ENCODE peak calls at places on chromosomes 4 and X, in seven cellular contexts. One of them, this sample, is unnamed. For H3K4me1, the result is how much of the 10 kb centered on the place peaks cover.

GRCh38 chr4:178577933-178578332 is 1135.7 kb upstream of the AGA start:
- DNase-seq in GM23248: no peak
- DNase-seq in mammary epithelial cell: no peak
- DNase-seq in K562: no peak
- DNase-seq in DND-41: no peak
- DNase-seq in neuronal stem cell: no peak
- DNase-seq in IMR-90: no peak
- DNase-seq in this sample: no peak

GRCh38 chr4:69936566-69936965 is 5.7 kb downstream of the CSN1S1 start:
- DNase-seq in GM23248: peak
- DNase-seq in mammary epithelial cell: no peak
- DNase-seq in K562: no peak
- DNase-seq in DND-41: no peak
- DNase-seq in neuronal stem cell: no peak
- DNase-seq in IMR-90: no peak
- DNase-seq in this sample: no peak

GRCh38 chrX:52280812-52281211 is 88.0 kb upstream of the XAGE2 start:
- DNase-seq in GM23248: no peak
- DNase-seq in mammary epithelial cell: no peak
- DNase-seq in K562: no peak
- DNase-seq in DND-41: no peak
- DNase-seq in neuronal stem cell: no peak
- DNase-seq in IMR-90: no peak
- DNase-seq in this sample: no peak

GRCh38 chr4:146165840-146166239 is 9.7 kb upstream of the LSM6 start:
- DNase-seq in GM23248: peak
- DNase-seq in mammary epithelial cell: peak
- DNase-seq in K562: no peak
- DNase-seq in DND-41: no peak
- DNase-seq in neuronal stem cell: no peak
- DNase-seq in IMR-90: peak
- DNase-seq in this sample: peak

GRCh38 chr4:109560687-109561452 is 824 bp downstream of the MCUB start:
- DNase-seq in GM23248: peak
- DNase-seq in mammary epithelial cell: peak
- DNase-seq in K562: peak
- DNase-seq in DND-41: peak
- DNase-seq in neuronal stem cell: peak
- DNase-seq in IMR-90: peak
- DNase-seq in this sample: no peak

GRCh38 chr4:20764353-20764752 is 64.1 kb downstream of the PACRGL start:
- DNase-seq in GM23248: peak
- DNase-seq in mammary epithelial cell: peak
- DNase-seq in K562: no peak
- DNase-seq in DND-41: no peak
- DNase-seq in neuronal stem cell: no peak
- DNase-seq in IMR-90: peak
- DNase-seq in this sample: no peak

GRCh38 chrX:122943918-122944317 is 240.2 kb upstream of the GRIA3 start:
- DNase-seq in GM23248: peak
- DNase-seq in mammary epithelial cell: peak
- DNase-seq in K562: no peak
- DNase-seq in DND-41: no peak
- DNase-seq in neuronal stem cell: no peak
- DNase-seq in IMR-90: no peak
- DNase-seq in this sample: no peak

GRCh38 chr4:931960-932712 is at the start of the genes GAK and TMEM175:
- DNase-seq in GM23248: peak
- DNase-seq in mammary epithelial cell: peak
- DNase-seq in K562: peak
- DNase-seq in DND-41: peak
- DNase-seq in neuronal stem cell: peak
- DNase-seq in IMR-90: peak
- DNase-seq in this sample: peak

GRCh38 chr4:103802766-103803165 is 83.0 kb upstream of the TACR3 start:
- DNase-seq in GM23248: no peak
- DNase-seq in mammary epithelial cell: no peak
- DNase-seq in K562: no peak
- DNase-seq in DND-41: no peak
- DNase-seq in neuronal stem cell: no peak
- DNase-seq in IMR-90: no peak
- DNase-seq in this sample: no peak

GRCh38 chr4:40736910-40737309 is 12.8 kb upstream of the NSUN7 start:
- DNase-seq in GM23248: peak
- DNase-seq in mammary epithelial cell: peak
- DNase-seq in K562: peak
- DNase-seq in DND-41: no peak
- DNase-seq in neuronal stem cell: no peak
- DNase-seq in IMR-90: peak
- DNase-seq in this sample: no peak

GRCh38 chr4:54897590-54897989 is 227.8 kb downstream of the KDR start:
- DNase-seq in GM23248: no peak
- DNase-seq in mammary epithelial cell: no peak
- DNase-seq in K562: no peak
- DNase-seq in DND-41: no peak
- DNase-seq in neuronal stem cell: no peak
- DNase-seq in IMR-90: peak
- DNase-seq in this sample: no peak

GRCh38 chrX:13051529-13052172 is 7.2 kb upstream of the FAM9C start:
- DNase-seq in GM23248: no peak
- DNase-seq in mammary epithelial cell: no peak
- DNase-seq in K562: no peak
- DNase-seq in DND-41: peak
- DNase-seq in neuronal stem cell: no peak
- DNase-seq in IMR-90: no peak
- DNase-seq in this sample: no peak

GRCh38 chrX:134631404-134632346 is 26.6 kb downstream of the PLAC1 start:
- DNase-seq in GM23248: peak
- DNase-seq in mammary epithelial cell: no peak
- DNase-seq in K562: no peak
- DNase-seq in DND-41: no peak
- DNase-seq in neuronal stem cell: no peak
- DNase-seq in IMR-90: peak
- DNase-seq in this sample: no peak

GRCh38 chrX:40104649-40105015 is 6.9 kb upstream of the BCOR start:
- DNase-seq in GM23248: peak
- DNase-seq in mammary epithelial cell: peak
- DNase-seq in K562: no peak
- DNase-seq in DND-41: no peak
- DNase-seq in neuronal stem cell: no peak
- DNase-seq in IMR-90: peak
- DNase-seq in this sample: no peak

GRCh38 chrX:132749406-132749805 is 209.0 kb downstream of the HS6ST2 start:
- DNase-seq in GM23248: no peak
- DNase-seq in mammary epithelial cell: no peak
- DNase-seq in K562: no peak
- DNase-seq in DND-41: no peak
- DNase-seq in neuronal stem cell: no peak
- DNase-seq in IMR-90: no peak
- DNase-seq in this sample: no peak

GRCh38 chr4:89878611-89879010 is 16.0 kb upstream of the MMRN1 start:
- DNase-seq in GM23248: peak
- DNase-seq in mammary epithelial cell: no peak
- DNase-seq in K562: no peak
- DNase-seq in DND-41: no peak
- DNase-seq in neuronal stem cell: no peak
- DNase-seq in IMR-90: no peak
- DNase-seq in this sample: no peak

GRCh38 chr4:121791481-121791880 is 9.6 kb upstream of the EXOSC9 start:
- DNase-seq in GM23248: peak
- DNase-seq in mammary epithelial cell: peak
- DNase-seq in K562: no peak
- DNase-seq in DND-41: no peak
- DNase-seq in neuronal stem cell: no peak
- DNase-seq in IMR-90: peak
- DNase-seq in this sample: no peak

GRCh38 chrX:155889328-155889727 is 8.2 kb downstream of the VAMP7 start:
- DNase-seq in GM23248: no peak
- DNase-seq in mammary epithelial cell: no peak
- DNase-seq in K562: no peak
- DNase-seq in DND-41: no peak
- DNase-seq in neuronal stem cell: no peak
- DNase-seq in IMR-90: no peak
- DNase-seq in this sample: no peak

DNA sequence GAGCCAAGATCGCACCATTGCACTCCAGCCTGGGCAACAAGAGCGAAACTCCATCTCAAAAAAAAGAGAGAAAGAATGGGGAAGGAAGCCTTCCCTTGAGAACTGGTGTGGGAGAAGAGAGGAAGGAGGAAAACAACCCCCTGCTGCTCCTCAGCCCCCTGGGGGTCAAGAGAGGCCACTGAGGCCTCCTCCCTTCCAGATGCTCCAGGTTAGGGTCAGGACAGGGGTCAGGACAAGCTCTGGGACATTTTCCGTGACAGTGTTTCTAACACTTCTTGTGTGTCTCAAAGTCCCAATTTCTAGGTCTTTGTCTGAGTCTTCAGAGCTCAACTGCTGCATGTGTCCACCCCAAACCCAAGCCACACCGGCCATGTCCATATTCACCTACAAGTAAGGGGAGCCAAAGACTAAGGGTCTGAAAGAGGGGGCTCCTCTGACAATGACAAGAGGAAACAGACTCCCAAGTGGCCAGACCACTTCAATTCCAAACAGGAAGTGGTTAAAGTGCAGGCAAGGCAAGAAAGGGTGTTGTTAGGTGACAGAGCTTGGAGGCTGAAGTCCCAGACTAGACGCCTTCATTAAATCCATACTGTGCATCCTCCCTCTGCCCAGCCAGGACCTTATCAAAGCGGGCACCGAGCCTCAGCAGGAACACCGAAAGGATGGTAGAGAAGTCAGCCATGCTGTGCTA is 8.3 kb downstream of the L1CAM start:
- DNase-seq in GM23248: no peak
- DNase-seq in mammary epithelial cell: no peak
- DNase-seq in K562: no peak
- DNase-seq in DND-41: no peak
- DNase-seq in neuronal stem cell: no peak
- DNase-seq in IMR-90: no peak
- DNase-seq in this sample: no peak
- H3K4me1 ChIP-seq in GM23248: under half
- H3K4me1 ChIP-seq in mammary epithelial cell: under half
- H3K4me1 ChIP-seq in K562: under half
- H3K4me1 ChIP-seq in DND-41: under half
- H3K4me1 ChIP-seq in neuronal stem cell: half or more
- H3K4me1 ChIP-seq in IMR-90: under half
- H3K4me1 ChIP-seq in this sample: under half

GRCh38 chr4:173314715-173315114 is 19.4 kb downstream of the HMGB2 start:
- DNase-seq in GM23248: no peak
- DNase-seq in mammary epithelial cell: no peak
- DNase-seq in K562: no peak
- DNase-seq in DND-41: no peak
- DNase-seq in neuronal stem cell: no peak
- DNase-seq in IMR-90: no peak
- DNase-seq in this sample: no peak

GRCh38 chr4:173319696-173320095 is 14.5 kb downstream of the HMGB2 start:
- DNase-seq in GM23248: peak
- DNase-seq in mammary epithelial cell: no peak
- DNase-seq in K562: no peak
- DNase-seq in DND-41: no peak
- DNase-seq in neuronal stem cell: no peak
- DNase-seq in IMR-90: peak
- DNase-seq in this sample: no peak

GRCh38 chr4:173316060-173316459 is 18.1 kb downstream of the HMGB2 start:
- DNase-seq in GM23248: no peak
- DNase-seq in mammary epithelial cell: no peak
- DNase-seq in K562: no peak
- DNase-seq in DND-41: no peak
- DNase-seq in neuronal stem cell: no peak
- DNase-seq in IMR-90: no peak
- DNase-seq in this sample: no peak

GRCh38 chr4:173317003-173317402 is 17.2 kb downstream of the HMGB2 start:
- DNase-seq in GM23248: peak
- DNase-seq in mammary epithelial cell: no peak
- DNase-seq in K562: peak
- DNase-seq in DND-41: peak
- DNase-seq in neuronal stem cell: no peak
- DNase-seq in IMR-90: no peak
- DNase-seq in this sample: no peak

DNA sequence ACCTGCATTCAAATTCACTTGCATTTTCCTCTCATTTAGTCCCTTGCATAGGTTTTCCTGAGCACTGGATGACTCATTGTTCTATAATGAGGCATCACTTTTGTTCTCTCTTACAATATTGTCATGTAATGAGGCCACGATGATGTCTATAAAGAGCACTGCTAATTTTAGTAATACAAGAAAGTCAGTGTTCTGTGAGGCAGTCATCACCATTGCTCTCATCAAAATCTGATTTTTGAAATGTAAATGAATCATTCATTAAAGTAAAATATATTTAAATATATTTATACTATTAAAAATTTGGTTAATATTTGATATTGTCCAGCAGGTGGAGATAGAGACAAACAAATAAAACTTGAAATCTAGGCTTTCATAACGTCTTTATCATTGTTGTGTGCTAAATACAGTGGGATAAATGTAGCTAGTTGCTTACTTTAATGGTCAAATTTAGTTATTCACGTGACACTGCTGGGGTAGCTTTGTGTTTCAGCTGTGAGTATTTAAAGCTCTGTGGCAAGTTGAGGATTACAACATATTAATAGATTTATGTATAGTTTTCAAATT is 15.4 kb downstream of the HMGB2 start:
- DNase-seq in GM23248: peak
- DNase-seq in mammary epithelial cell: peak
- DNase-seq in K562: no peak
- DNase-seq in DND-41: no peak
- DNase-seq in neuronal stem cell: no peak
- DNase-seq in IMR-90: peak
- DNase-seq in this sample: no peak
- H3K4me2 ChIP-seq in GM23248: peak
- H3K4me2 ChIP-seq in mammary epithelial cell: no peak
- H3K4me2 ChIP-seq in K562: no peak
- H3K4me2 ChIP-seq in DND-41: no peak
- H3K4me2 ChIP-seq in neuronal stem cell: no peak
- H3K4me2 ChIP-seq in IMR-90: no peak
- H3K4me2 ChIP-seq in this sample: no peak

GRCh38 chr4:158051401-158052235 is 121.2 kb downstream of the GASK1B start:
- DNase-seq in GM23248: peak
- DNase-seq in mammary epithelial cell: peak
- DNase-seq in K562: no peak
- DNase-seq in DND-41: no peak
- DNase-seq in neuronal stem cell: no peak
- DNase-seq in IMR-90: peak
- DNase-seq in this sample: no peak
- H3K9ac ChIP-seq in GM23248: peak
- H3K9ac ChIP-seq in mammary epithelial cell: no peak
- H3K9ac ChIP-seq in K562: no peak
- H3K9ac ChIP-seq in DND-41: no peak
- H3K9ac ChIP-seq in neuronal stem cell: no peak
- H3K9ac ChIP-seq in IMR-90: peak
- H3K9ac ChIP-seq in this sample: no peak

DNA sequence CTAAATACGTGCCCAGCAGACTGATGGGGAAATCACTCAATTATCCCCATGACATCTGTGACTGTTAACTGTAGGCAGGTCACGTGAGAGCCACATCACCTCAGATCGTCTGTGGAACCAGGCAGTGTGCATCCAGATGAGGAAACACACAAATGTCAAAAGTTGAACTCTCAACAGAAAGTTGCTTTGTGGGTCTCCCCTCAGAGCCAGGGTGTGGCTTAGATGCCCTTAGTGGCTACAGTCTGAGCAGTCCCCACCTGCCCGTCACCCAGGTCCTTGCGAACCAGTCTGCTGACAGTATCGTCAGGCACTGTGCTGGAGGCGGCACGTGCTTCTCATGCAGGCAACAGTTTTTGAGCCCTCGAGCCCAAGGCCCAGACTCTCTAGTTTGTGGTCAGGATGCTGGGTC is 10.8 kb downstream of the TMEM187 start:
- DNase-seq in GM23248: no peak
- DNase-seq in mammary epithelial cell: no peak
- DNase-seq in K562: no peak
- DNase-seq in DND-41: no peak
- DNase-seq in neuronal stem cell: no peak
- DNase-seq in IMR-90: no peak
- DNase-seq in this sample: no peak
- H3K4me1 ChIP-seq in GM23248: under half
- H3K4me1 ChIP-seq in mammary epithelial cell: under half
- H3K4me1 ChIP-seq in K562: under half
- H3K4me1 ChIP-seq in DND-41: under half
- H3K4me1 ChIP-seq in neuronal stem cell: under half
- H3K4me1 ChIP-seq in IMR-90: under half
- H3K4me1 ChIP-seq in this sample: under half

This sample was measured in keratinocyte.